ENCODE peak calls at places on chromosomes 4 and X, in eight cellular contexts. One of them, this sample, is unnamed.

GRCh38 chr4:183637461-183637860 is 21.5 kb downstream of the RWDD4 start:
- DNase-seq in activated CD4-positive, alpha-beta memory T cell treated with anti-CD3 and anti-CD28 coated beads for 36 hours: no peak
- DNase-seq in left lobe of liver: no peak
- DNase-seq in SK-MEL-5: no peak
- DNase-seq in choroid plexus epithelial cell: peak; percentile 53
- DNase-seq in GM10248: no peak
- DNase-seq in omental fat pad: no peak
- DNase-seq in body of pancreas: no peak
- DNase-seq in this sample: no peak

GRCh38 chr4:85024671-85025070 is 58.2 kb upstream of the WDFY3 start:
- DNase-seq in activated CD4-positive, alpha-beta memory T cell treated with anti-CD3 and anti-CD28 coated beads for 36 hours: no peak
- DNase-seq in left lobe of liver: no peak
- DNase-seq in SK-MEL-5: no peak
- DNase-seq in choroid plexus epithelial cell: no peak
- DNase-seq in GM10248: no peak
- DNase-seq in omental fat pad: no peak
- DNase-seq in body of pancreas: no peak
- DNase-seq in this sample: no peak

GRCh38 chr4:98110929-98111328 is 32.3 kb downstream of the STPG2 start:
- DNase-seq in activated CD4-positive, alpha-beta memory T cell treated with anti-CD3 and anti-CD28 coated beads for 36 hours: no peak
- DNase-seq in left lobe of liver: no peak
- DNase-seq in SK-MEL-5: no peak
- DNase-seq in choroid plexus epithelial cell: no peak
- DNase-seq in GM10248: no peak
- DNase-seq in omental fat pad: no peak
- DNase-seq in body of pancreas: no peak
- DNase-seq in this sample: no peak

GRCh38 chr4:60992037-60992436 is 208.1 kb upstream of the ADGRL3 start:
- DNase-seq in activated CD4-positive, alpha-beta memory T cell treated with anti-CD3 and anti-CD28 coated beads for 36 hours: no peak
- DNase-seq in left lobe of liver: no peak
- DNase-seq in SK-MEL-5: no peak
- DNase-seq in choroid plexus epithelial cell: peak; percentile 40
- DNase-seq in GM10248: no peak
- DNase-seq in omental fat pad: no peak
- DNase-seq in body of pancreas: no peak
- DNase-seq in this sample: no peak

GRCh38 chrX:1734806-1735205 is 119.9 kb downstream of the ASMT start:
- DNase-seq in activated CD4-positive, alpha-beta memory T cell treated with anti-CD3 and anti-CD28 coated beads for 36 hours: no peak
- DNase-seq in left lobe of liver: no peak
- DNase-seq in SK-MEL-5: peak; percentile 5
- DNase-seq in choroid plexus epithelial cell: no peak
- DNase-seq in GM10248: no peak
- DNase-seq in omental fat pad: no peak
- DNase-seq in body of pancreas: no peak
- DNase-seq in this sample: no peak

GRCh38 chr4:74663631-74664030 is 130.7 kb downstream of the BTC start:
- DNase-seq in activated CD4-positive, alpha-beta memory T cell treated with anti-CD3 and anti-CD28 coated beads for 36 hours: no peak
- DNase-seq in left lobe of liver: no peak
- DNase-seq in SK-MEL-5: no peak
- DNase-seq in choroid plexus epithelial cell: no peak
- DNase-seq in GM10248: no peak
- DNase-seq in omental fat pad: no peak
- DNase-seq in body of pancreas: no peak
- DNase-seq in this sample: no peak

GRCh38 chr4:4689694-4690440 is 148.0 kb upstream of the STX18 start:
- DNase-seq in activated CD4-positive, alpha-beta memory T cell treated with anti-CD3 and anti-CD28 coated beads for 36 hours: peak; percentile 26
- DNase-seq in left lobe of liver: no peak
- DNase-seq in SK-MEL-5: no peak
- DNase-seq in choroid plexus epithelial cell: peak; percentile 80
- DNase-seq in GM10248: peak; percentile 71
- DNase-seq in omental fat pad: no peak
- DNase-seq in body of pancreas: no peak
- DNase-seq in this sample: no peak

GRCh38 chr4:88967883-88968316 is 89.1 kb downstream of the FAM13A start:
- DNase-seq in activated CD4-positive, alpha-beta memory T cell treated with anti-CD3 and anti-CD28 coated beads for 36 hours: no peak
- DNase-seq in left lobe of liver: no peak
- DNase-seq in SK-MEL-5: no peak
- DNase-seq in choroid plexus epithelial cell: no peak
- DNase-seq in GM10248: no peak
- DNase-seq in omental fat pad: no peak
- DNase-seq in body of pancreas: no peak
- DNase-seq in this sample: no peak

GRCh38 chr4:75771607-75772006 is 47.2 kb downstream of the USO1 start:
- DNase-seq in activated CD4-positive, alpha-beta memory T cell treated with anti-CD3 and anti-CD28 coated beads for 36 hours: no peak
- DNase-seq in left lobe of liver: no peak
- DNase-seq in SK-MEL-5: no peak
- DNase-seq in choroid plexus epithelial cell: no peak
- DNase-seq in GM10248: no peak
- DNase-seq in omental fat pad: no peak
- DNase-seq in body of pancreas: no peak
- DNase-seq in this sample: no peak

GRCh38 chr4:4182835-4183568 is 43.7 kb downstream of the OTOP1 start:
- DNase-seq in activated CD4-positive, alpha-beta memory T cell treated with anti-CD3 and anti-CD28 coated beads for 36 hours: peak; percentile 49
- DNase-seq in left lobe of liver: no peak
- DNase-seq in SK-MEL-5: peak; percentile 42
- DNase-seq in choroid plexus epithelial cell: peak; percentile 26
- DNase-seq in GM10248: peak; percentile 31
- DNase-seq in omental fat pad: no peak
- DNase-seq in body of pancreas: no peak
- DNase-seq in this sample: peak; percentile 62

GRCh38 chr4:78031457-78031856 is 25.7 kb upstream of the FRAS1 start:
- DNase-seq in activated CD4-positive, alpha-beta memory T cell treated with anti-CD3 and anti-CD28 coated beads for 36 hours: no peak
- DNase-seq in left lobe of liver: no peak
- DNase-seq in SK-MEL-5: no peak
- DNase-seq in choroid plexus epithelial cell: no peak
- DNase-seq in GM10248: no peak
- DNase-seq in omental fat pad: no peak
- DNase-seq in body of pancreas: no peak
- DNase-seq in this sample: no peak

GRCh38 chrX:444305-444704 is 57.6 kb upstream of the PPP2R3B start:
- DNase-seq in activated CD4-positive, alpha-beta memory T cell treated with anti-CD3 and anti-CD28 coated beads for 36 hours: no peak
- DNase-seq in left lobe of liver: no peak
- DNase-seq in SK-MEL-5: no peak
- DNase-seq in choroid plexus epithelial cell: no peak
- DNase-seq in GM10248: no peak
- DNase-seq in omental fat pad: no peak
- DNase-seq in body of pancreas: no peak
- DNase-seq in this sample: no peak

GRCh38 chr4:1910643-1911042 is 39.5 kb downstream of the NSD2 start:
- DNase-seq in activated CD4-positive, alpha-beta memory T cell treated with anti-CD3 and anti-CD28 coated beads for 36 hours: peak; percentile 34
- DNase-seq in left lobe of liver: no peak
- DNase-seq in SK-MEL-5: peak; percentile 69
- DNase-seq in choroid plexus epithelial cell: peak; percentile 81
- DNase-seq in GM10248: no peak
- DNase-seq in omental fat pad: no peak
- DNase-seq in body of pancreas: peak; percentile 33
- DNase-seq in this sample: peak; percentile 72

GRCh38 chr4:33302298-33302697 is 2582.1 kb downstream of the PCDH7 start:
- DNase-seq in activated CD4-positive, alpha-beta memory T cell treated with anti-CD3 and anti-CD28 coated beads for 36 hours: no peak
- DNase-seq in left lobe of liver: no peak
- DNase-seq in SK-MEL-5: no peak
- DNase-seq in choroid plexus epithelial cell: peak; percentile 11
- DNase-seq in GM10248: no peak
- DNase-seq in omental fat pad: no peak
- DNase-seq in body of pancreas: no peak
- DNase-seq in this sample: no peak

GRCh38 chrX:40100141-40100536 is 2.4 kb upstream of the BCOR start:
- DNase-seq in activated CD4-positive, alpha-beta memory T cell treated with anti-CD3 and anti-CD28 coated beads for 36 hours: no peak
- DNase-seq in left lobe of liver: no peak
- DNase-seq in SK-MEL-5: no peak
- DNase-seq in choroid plexus epithelial cell: peak; percentile 43
- DNase-seq in GM10248: no peak
- DNase-seq in omental fat pad: no peak
- DNase-seq in body of pancreas: peak; percentile 35
- DNase-seq in this sample: peak; percentile 57

GRCh38 chrX:2425281-2426071 is 75.3 kb downstream of the DHRSX start:
- DNase-seq in activated CD4-positive, alpha-beta memory T cell treated with anti-CD3 and anti-CD28 coated beads for 36 hours: no peak
- DNase-seq in left lobe of liver: no peak
- DNase-seq in SK-MEL-5: no peak
- DNase-seq in choroid plexus epithelial cell: no peak
- DNase-seq in GM10248: no peak
- DNase-seq in omental fat pad: no peak
- DNase-seq in body of pancreas: no peak
- DNase-seq in this sample: no peak

GRCh38 chr4:108611360-108611759 is 9.0 kb upstream of the RPL34 start:
- DNase-seq in activated CD4-positive, alpha-beta memory T cell treated with anti-CD3 and anti-CD28 coated beads for 36 hours: no peak
- DNase-seq in left lobe of liver: no peak
- DNase-seq in SK-MEL-5: no peak
- DNase-seq in choroid plexus epithelial cell: peak; percentile 48
- DNase-seq in GM10248: no peak
- DNase-seq in omental fat pad: no peak
- DNase-seq in body of pancreas: no peak
- DNase-seq in this sample: peak; percentile 39

GRCh38 chr4:101022151-101023024 is 324.9 kb downstream of the PPP3CA start:
- DNase-seq in activated CD4-positive, alpha-beta memory T cell treated with anti-CD3 and anti-CD28 coated beads for 36 hours: peak; percentile 20
- DNase-seq in left lobe of liver: no peak
- DNase-seq in SK-MEL-5: no peak
- DNase-seq in choroid plexus epithelial cell: peak; percentile 74
- DNase-seq in GM10248: no peak
- DNase-seq in omental fat pad: no peak
- DNase-seq in body of pancreas: no peak
- DNase-seq in this sample: no peak

GRCh38 chr4:53281438-53281837 is 84.4 kb downstream of the SCFD2 start:
- DNase-seq in activated CD4-positive, alpha-beta memory T cell treated with anti-CD3 and anti-CD28 coated beads for 36 hours: no peak
- DNase-seq in left lobe of liver: no peak
- DNase-seq in SK-MEL-5: no peak
- DNase-seq in choroid plexus epithelial cell: peak; percentile 59
- DNase-seq in GM10248: no peak
- DNase-seq in omental fat pad: no peak
- DNase-seq in body of pancreas: no peak
- DNase-seq in this sample: no peak

GRCh38 chr4:175536852-175537453 is 275.1 kb downstream of the GPM6A start:
- DNase-seq in activated CD4-positive, alpha-beta memory T cell treated with anti-CD3 and anti-CD28 coated beads for 36 hours: no peak
- DNase-seq in left lobe of liver: no peak
- DNase-seq in SK-MEL-5: peak; percentile 81
- DNase-seq in choroid plexus epithelial cell: peak; percentile 90
- DNase-seq in GM10248: peak; percentile 20
- DNase-seq in omental fat pad: no peak
- DNase-seq in body of pancreas: no peak
- DNase-seq in this sample: peak; percentile 69